ENCODE peak calls at places on chromosomes 13 and 19, in six cellular contexts. L is heart left ventricle, P is A172, N is HFF-Myc, O is NCI-H1105 treated with DMSO at 0.1 percent for 48 hours, M is mesendoderm. X is an unnamed sample.

GRCh38 chr13:97058417-97058816 is 64.1 kb upstream of the OXGR1 start:
- DNase-seq in L (no peak), P (no peak), N (no peak), O (no peak), M (no peak), X (no peak)

GRCh38 chr13:53126803-53127202 is 98.2 kb downstream of the OLFM4 start:
- DNase-seq in L (no peak), P (no peak), N (no peak), O (no peak), M (no peak), X (no peak)

GRCh38 chr19:19262190-19263057 is 10.7 kb downstream of the TM6SF2 start:
- DNase-seq in L (no peak), P (no peak), N (no peak), O (no peak), M (peak; percentile 27), X (no peak)

GRCh38 chr19:5338661-5339469 is 1.7 kb downstream of the PTPRS start:
- DNase-seq in L (no peak), P (no peak), N (no peak), O (peak; percentile 72), M (peak; percentile 84), X (no peak)

GRCh38 chr13:29722415-29722814 is 126.9 kb upstream of the SLC7A1 start:
- DNase-seq in L (no peak), P (no peak), N (no peak), O (no peak), M (no peak), X (no peak)

GRCh38 chr13:99199541-99200432 is 867 bp upstream of the UBAC2 start:
- DNase-seq in L (no peak), P (peak; percentile 10), N (no peak), O (no peak), M (no peak), X (no peak)

GRCh38 chr13:19838726-19839342 is 24.6 kb downstream of the ZMYM5 start:
- DNase-seq in L (no peak), P (no peak), N (no peak), O (no peak), M (no peak), X (no peak)

GRCh38 chr19:35558400-35559280 is 4.8 kb downstream of the ATP4A start:
- DNase-seq in L (no peak), P (no peak), N (no peak), O (no peak), M (no peak), X (no peak)

GRCh38 chr13:77274126-77274525 is 52.8 kb downstream of the MYCBP2 start:
- DNase-seq in L (no peak), P (no peak), N (no peak), O (no peak), M (peak; percentile 1), X (no peak)

GRCh38 chr13:20206836-20207235 is 14.1 kb upstream of the GJB2 start:
- DNase-seq in L (no peak), P (no peak), N (no peak), O (no peak), M (no peak), X (no peak)

GRCh38 chr13:59901191-59901590 is 262.5 kb downstream of the DIAPH3 start:
- DNase-seq in L (no peak), P (no peak), N (no peak), O (no peak), M (no peak), X (no peak)

GRCh38 chr13:63012016-63012415 is 1596.4 kb upstream of the PCDH20 start:
- DNase-seq in L (no peak), P (no peak), N (no peak), O (no peak), M (no peak), X (no peak)

GRCh38 chr19:17328517-17329060 is 6.1 kb downstream of the ANO8 start:
- DNase-seq in L (no peak), P (no peak), N (no peak), O (no peak), M (no peak), X (no peak)

GRCh38 chr13:98570929-98571372 is 6.0 kb downstream of the STK24 start:
- DNase-seq in L (no peak), P (peak; percentile 87), N (no peak), O (no peak), M (no peak), X (peak; percentile 79)